ENCODE peak calls at places on chromosome 18, in four cellular contexts. G is CD8-positive, alpha-beta memory T cell; A is left ventricle myocardium inferior; D is mesenteric fat pad. S is an unnamed sample.

GRCh38 chr18:60040966-60041365 is 141.2 kb downstream of the PMAIP1 start:
- DNase-seq in G (no peak), A (no peak), D (no peak), S (no peak)

GRCh38 chr18:7476386-7476785 is 90.7 kb upstream of the PTPRM start:
- DNase-seq in A (no peak), D (no peak), G (no peak), S (no peak)

GRCh38 chr18:74316257-74317180 is 880 bp downstream of the C18orf63 start:
- DNase-seq in A (no peak), D (no peak), G (no peak), S (no peak)

GRCh38 chr18:56509656-56510055 is 128.7 kb downstream of the TXNL1 start:
- DNase-seq in A (no peak), G (no peak), D (no peak), S (no peak)

GRCh38 chr18:13541621-13542519 is 184.5 kb downstream of the FAM210A start:
- DNase-seq in A (no peak), D (peak; percentile 82), G (no peak), S (peak; percentile 53)

GRCh38 chr18:46627136-46627535 is 29.9 kb downstream of the LOXHD1 start:
- DNase-seq in G (no peak), D (no peak), A (no peak), S (peak; percentile 65)

GRCh38 chr18:57095884-57096283 is 51.0 kb upstream of the BOD1L2 start:
- DNase-seq in A (no peak), D (no peak), G (no peak), S (no peak)

GRCh38 chr18:35467624-35468016 is 30.1 kb downstream of the INO80C start:
- DNase-seq in A (no peak), G (no peak), D (no peak), S (peak; percentile 70)

GRCh38 chr18:67282796-67283195 is 233.7 kb downstream of the DSEL start:
- DNase-seq in A (no peak), D (no peak), G (no peak), S (no peak)

GRCh38 chr18:42001801-42002200 is 46.8 kb downstream of the PIK3C3 start:
- DNase-seq in G (no peak), D (no peak), A (no peak), S (no peak)

GRCh38 chr18:50286391-50287027 is 983 bp downstream of the CXXC1 start:
- DNase-seq in D (peak; percentile 87), A (no peak), G (no peak), S (no peak)

GRCh38 chr18:65752625-65753325 is 2.0 kb downstream of the CDH7 start:
- DNase-seq in G (no peak), D (no peak), A (no peak), S (no peak)